ENCODE peak calls at places on chromosomes 13 and 19, in eight cellular contexts. R is MCF 10A, W is WERI-Rb-1, K is cardiac muscle cell, M is endothelial cell, N is cardiac fibroblast, P is PC-3, S is astrocyte of the spinal cord. J is an unnamed sample.

GRCh38 chr19:8654591-8655339 is 24.3 kb downstream of the NFILZ start:
- DNase-seq in M (peak), K (peak), R (peak), W (peak), N (peak), S (peak), P (peak), J (no peak)

GRCh38 chr19:49951806-49952474 is 9.0 kb downstream of the SIGLEC11 start:
- DNase-seq in K (no peak), P (no peak), M (no peak), W (no peak), N (no peak), R (no peak), S (no peak), J (no peak)

GRCh38 chr19:40585241-40585640 is 8.6 kb downstream of the SHKBP1 start:
- DNase-seq in P (no peak), S (no peak), K (no peak), R (no peak), M (no peak), N (peak), W (no peak), J (no peak)

GRCh38 chr19:5519076-5519475 is 48.7 kb downstream of the TINCR start:
- DNase-seq in W (no peak), P (no peak), S (no peak), M (no peak), R (no peak), N (no peak), K (no peak), J (no peak)

GRCh38 chr13:21039097-21039800 is 22.1 kb downstream of the LATS2 start:
- DNase-seq in S (no peak), R (no peak), P (no peak), K (peak), M (no peak), N (peak), W (no peak), J (no peak)

GRCh38 chr13:62085832-62086231 is 670.2 kb upstream of the PCDH20 start:
- DNase-seq in P (no peak), K (no peak), N (no peak), W (no peak), S (no peak), R (no peak), M (no peak), J (no peak)

GRCh38 chr19:16073481-16073880 is 2.8 kb upstream of the TPM4 start:
- DNase-seq in S (no peak), K (no peak), W (no peak), P (no peak), R (no peak), N (no peak), M (no peak), J (no peak)

GRCh38 chr13:114155923-114156883 is 22.9 kb upstream of the CFAP97D2 start:
- DNase-seq in M (no peak), W (no peak), S (no peak), R (no peak), P (no peak), K (no peak), N (no peak), J (no peak)

GRCh38 chr13:99227331-99227900 is 26.8 kb downstream of the UBAC2 start:
- DNase-seq in N (no peak), S (no peak), R (no peak), P (no peak), M (no peak), K (no peak), W (no peak), J (no peak)

GRCh38 chr13:39783051-39783450 is 127.6 kb downstream of the COG6 start:
- DNase-seq in M (no peak), R (peak), W (no peak), K (peak), P (peak), S (no peak), N (peak), J (no peak)

GRCh38 chr19:11179716-11180297 is 17.5 kb downstream of the KANK2 start:
- DNase-seq in N (peak), R (no peak), K (no peak), M (no peak), W (no peak), P (no peak), S (no peak), J (no peak)

GRCh38 chr19:37007587-37008220 is 70.5 kb upstream of the ZNF420 start:
- DNase-seq in W (no peak), N (peak), K (peak), M (no peak), R (no peak), S (peak), P (no peak), J (no peak)

GRCh38 chr13:46295531-46296464 is 84.1 kb downstream of the LRRC63 start:
- DNase-seq in R (peak), P (peak), S (peak), M (no peak), N (peak), W (no peak), K (peak), J (peak)

GRCh38 chr13:27036236-27036981 is 135.2 kb downstream of the USP12 start:
- DNase-seq in W (no peak), P (peak), S (peak), M (no peak), K (peak), N (peak), R (no peak), J (no peak)

GRCh38 chr19:31639306-31639705 is 290.1 kb upstream of the TSHZ3 start:
- DNase-seq in K (peak), S (no peak), P (no peak), N (no peak), M (no peak), R (no peak), W (no peak), J (no peak)

GRCh38 chr19:31066385-31066784 is 282.9 kb downstream of the TSHZ3 start:
- DNase-seq in N (peak), P (peak), R (peak), S (peak), W (no peak), M (no peak), K (peak), J (peak)

GRCh38 chr13:75359266-75359665 is 122.7 kb downstream of the TBC1D4 start:
- DNase-seq in S (peak), N (peak), R (peak), K (peak), P (peak), M (no peak), W (no peak), J (peak)

GRCh38 chr13:26721251-26721939 is 39.2 kb downstream of the GPR12 start:
- DNase-seq in N (no peak), M (no peak), K (no peak), R (no peak), W (peak), S (peak), P (no peak), J (no peak)

GRCh38 chr19:279231-279630 is 12.0 kb downstream of the PLPP2 start:
- DNase-seq in P (no peak), S (no peak), M (no peak), W (no peak), K (no peak), N (no peak), R (no peak), J (no peak)

GRCh38 chr13:101520672-101521071 is 68.2 kb downstream of the ITGBL1 start:
- DNase-seq in K (peak), W (no peak), M (no peak), R (peak), S (peak), P (peak), N (peak), J (no peak)

GRCh38 chr13:106376411-106377112 is 158.9 kb downstream of the EFNB2 start:
- DNase-seq in W (peak), K (peak), N (peak), R (peak), P (peak), S (peak), M (no peak), J (peak)

GRCh38 chr13:104414771-104415170 is 1348.6 kb upstream of the SLC10A2 start:
- DNase-seq in M (no peak), R (no peak), W (no peak), K (no peak), S (no peak), P (no peak), N (no peak), J (no peak)

GRCh38 chr13:55402867-55403266 is 1737.9 kb upstream of the PRR20A start:
- DNase-seq in N (no peak), S (no peak), R (no peak), P (no peak), M (no peak), K (no peak), W (no peak), J (no peak)
- TF ChIP-seq CTCF in N (no peak), S (no peak), R (no peak), P (no peak), M (no peak), K (no peak), W (no peak), J (no peak)

GRCh38 chr13:38685974-38686571 is 804 bp upstream of the FREM2 start:
- DNase-seq in M (peak), W (peak), N (peak), K (peak), S (peak), P (peak), R (peak), J (no peak)
- TF ChIP-seq CTCF in M (no peak), W (peak), N (no peak), K (peak), S (peak), P (peak), R (peak), J (no peak)

GRCh38 chr19:14152713-14153112 is 16.3 kb upstream of the ASF1B start:
- DNase-seq in N (no peak), P (no peak), S (no peak), R (no peak), W (no peak), M (no peak), K (no peak), J (no peak)

GRCh38 chr19:14149509-14149994 is 13.2 kb upstream of the ASF1B start:
- DNase-seq in W (no peak), P (no peak), M (no peak), S (peak), K (peak), N (peak), R (no peak), J (no peak)

GRCh38 chr19:14150041-14150769 is 13.8 kb upstream of the ASF1B start:
- DNase-seq in N (no peak), S (no peak), K (no peak), M (no peak), R (no peak), W (peak), P (no peak), J (no peak)

GRCh38 chr19:14149011-14149410 is 12.6 kb upstream of the ASF1B start:
- DNase-seq in P (no peak), M (no peak), N (no peak), S (no peak), K (no peak), R (no peak), W (no peak), J (no peak)

DNA sequence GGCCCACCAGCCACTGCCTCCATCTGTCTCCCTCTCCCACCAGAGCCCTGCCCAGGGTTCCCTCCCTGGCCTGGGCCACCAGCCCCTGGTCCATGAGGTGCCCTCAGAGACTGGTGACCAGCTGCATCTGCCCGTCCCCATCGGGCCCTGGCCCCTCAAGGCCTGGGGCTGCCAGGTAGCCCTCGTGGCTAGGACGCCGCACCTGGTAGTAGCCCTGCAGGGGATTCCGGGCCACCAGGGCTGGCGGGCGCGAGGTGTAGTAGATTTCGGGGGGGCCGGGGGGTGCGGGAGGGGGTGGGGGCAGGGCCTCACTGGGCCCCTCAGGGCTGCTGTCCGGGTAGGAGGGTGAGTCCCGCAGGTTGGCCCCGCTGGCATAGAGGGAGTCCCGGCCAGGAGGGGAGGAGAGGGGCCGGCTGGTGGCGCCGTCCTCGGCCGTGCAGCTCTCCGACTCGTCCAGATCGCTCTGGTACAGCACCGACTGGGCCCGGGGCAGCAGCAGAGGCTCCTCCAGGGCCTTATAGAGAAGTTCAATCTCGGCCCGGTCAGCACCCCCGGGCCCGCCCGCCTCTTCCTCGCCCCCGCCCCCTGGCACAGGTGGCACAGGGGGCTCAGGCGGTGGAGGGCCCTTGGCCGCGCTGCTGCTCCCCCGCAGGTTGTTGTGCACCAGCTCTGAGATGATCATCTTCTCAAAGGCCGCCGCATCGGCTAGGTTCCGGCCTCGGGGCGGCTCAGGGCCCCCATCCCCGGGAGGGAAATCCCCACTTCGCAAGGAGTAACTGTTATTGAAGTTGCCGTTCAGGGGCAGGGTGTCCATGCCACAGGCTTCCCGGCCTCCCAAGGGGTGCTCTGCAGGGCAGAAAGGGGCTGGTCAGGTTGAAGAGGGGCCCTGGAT is 14.6 kb upstream of the ASF1B start:
- DNase-seq in S (no peak), M (no peak), R (no peak), N (no peak), P (no peak), K (no peak), W (no peak), J (no peak)
- TF ChIP-seq CTCF in S (no peak), M (no peak), R (no peak), N (no peak), P (no peak), K (no peak), W (no peak), J (no peak)

GRCh38 chr13:33109801-33110200 is 93.6 kb downstream of the KL start:
- DNase-seq in P (no peak), S (no peak), W (peak), M (peak), K (no peak), R (no peak), N (no peak), J (no peak)
- TF ChIP-seq CTCF in P (peak), S (peak), W (peak), M (peak), K (peak), R (no peak), N (peak), J (peak)

GRCh38 chr19:34559045-34559444 is 77.5 kb downstream of the WTIP start:
- DNase-seq in R (no peak), S (no peak), W (no peak), M (no peak), P (no peak), K (no peak), N (no peak), J (no peak)

GRCh38 chr19:34556500-34556899 is 74.9 kb downstream of the WTIP start:
- DNase-seq in K (peak), R (peak), S (no peak), P (peak), M (peak), N (peak), W (peak), J (no peak)

GRCh38 chr19:34560229-34560628 is 78.7 kb downstream of the WTIP start:
- DNase-seq in K (no peak), P (no peak), N (no peak), R (no peak), M (no peak), S (no peak), W (no peak), J (no peak)

GRCh38 chr19:34549833-34550232 is 68.3 kb downstream of the WTIP start:
- DNase-seq in R (no peak), W (no peak), K (no peak), N (no peak), P (no peak), S (no peak), M (no peak), J (no peak)

GRCh38 chr19:34555447-34555846 is 73.9 kb downstream of the WTIP start:
- DNase-seq in S (no peak), K (peak), R (peak), M (no peak), W (peak), N (peak), P (peak), J (no peak)
- TF ChIP-seq CTCF in S (peak), K (peak), R (peak), M (peak), W (peak), N (peak), P (peak), J (peak)